ENCODE peak calls at places on chromosomes 2 and 18, in ten cellular contexts. One of them, this sample, is unnamed.
A peak's percentile ranks its signal among the peaks of the same experiment; 100 is the strongest.

GRCh38 chr2:121527009-121527682 is 3.5 kb upstream of the RNU4ATAC start:
- DNase-seq in kidney: no peak
- DNase-seq in CD4-positive, CD25-positive, alpha-beta regulatory T cell: no peak
- DNase-seq in endothelial cell of umbilical vein: no peak
- DNase-seq in IMR-90: peak; percentile 29
- DNase-seq in HCT116: no peak
- DNase-seq in body of pancreas: no peak
- DNase-seq in cardiac muscle cell: peak; percentile 60
- DNase-seq in mammary epithelial cell: peak; percentile 97
- DNase-seq in right cardiac atrium: no peak
- DNase-seq in this sample: no peak

GRCh38 chr2:217247511-217247910 is 387.6 kb upstream of the TNP1 start:
- DNase-seq in kidney: no peak
- DNase-seq in CD4-positive, CD25-positive, alpha-beta regulatory T cell: no peak
- DNase-seq in endothelial cell of umbilical vein: no peak
- DNase-seq in IMR-90: no peak
- DNase-seq in HCT116: no peak
- DNase-seq in body of pancreas: no peak
- DNase-seq in cardiac muscle cell: no peak
- DNase-seq in mammary epithelial cell: no peak
- DNase-seq in right cardiac atrium: no peak
- DNase-seq in this sample: no peak

GRCh38 chr2:45494275-45494977 is 116.6 kb downstream of the SRBD1 start:
- DNase-seq in kidney: no peak
- DNase-seq in CD4-positive, CD25-positive, alpha-beta regulatory T cell: no peak
- DNase-seq in endothelial cell of umbilical vein: peak; percentile 78
- DNase-seq in IMR-90: peak; percentile 79
- DNase-seq in HCT116: peak; percentile 40
- DNase-seq in body of pancreas: no peak
- DNase-seq in cardiac muscle cell: peak; percentile 88
- DNase-seq in mammary epithelial cell: peak; percentile 33
- DNase-seq in right cardiac atrium: no peak
- DNase-seq in this sample: no peak

GRCh38 chr18:1884623-1885022 is 686.7 kb downstream of the METTL4 start:
- DNase-seq in kidney: no peak
- DNase-seq in CD4-positive, CD25-positive, alpha-beta regulatory T cell: no peak
- DNase-seq in endothelial cell of umbilical vein: no peak
- DNase-seq in IMR-90: no peak
- DNase-seq in HCT116: no peak
- DNase-seq in body of pancreas: no peak
- DNase-seq in cardiac muscle cell: no peak
- DNase-seq in mammary epithelial cell: no peak
- DNase-seq in right cardiac atrium: no peak
- DNase-seq in this sample: no peak

GRCh38 chr2:88897718-88898117 is 206.2 kb downstream of the RPIA start:
- DNase-seq in kidney: no peak
- DNase-seq in CD4-positive, CD25-positive, alpha-beta regulatory T cell: no peak
- DNase-seq in endothelial cell of umbilical vein: no peak
- DNase-seq in IMR-90: no peak
- DNase-seq in HCT116: no peak
- DNase-seq in body of pancreas: no peak
- DNase-seq in cardiac muscle cell: no peak
- DNase-seq in mammary epithelial cell: no peak
- DNase-seq in right cardiac atrium: no peak
- DNase-seq in this sample: no peak

GRCh38 chr2:21424375-21424774 is 300.6 kb downstream of the TDRD15 start:
- DNase-seq in kidney: no peak
- DNase-seq in CD4-positive, CD25-positive, alpha-beta regulatory T cell: no peak
- DNase-seq in endothelial cell of umbilical vein: no peak
- DNase-seq in IMR-90: no peak
- DNase-seq in HCT116: no peak
- DNase-seq in body of pancreas: no peak
- DNase-seq in cardiac muscle cell: no peak
- DNase-seq in mammary epithelial cell: no peak
- DNase-seq in right cardiac atrium: peak; percentile 68
- DNase-seq in this sample: no peak

GRCh38 chr2:29576231-29576630 is 345.2 kb downstream of the ALK start:
- DNase-seq in kidney: no peak
- DNase-seq in CD4-positive, CD25-positive, alpha-beta regulatory T cell: no peak
- DNase-seq in endothelial cell of umbilical vein: no peak
- DNase-seq in IMR-90: no peak
- DNase-seq in HCT116: no peak
- DNase-seq in body of pancreas: no peak
- DNase-seq in cardiac muscle cell: no peak
- DNase-seq in mammary epithelial cell: no peak
- DNase-seq in right cardiac atrium: no peak
- DNase-seq in this sample: no peak

GRCh38 chr2:114127372-114127771 is 237.5 kb downstream of the ACTR3 start:
- DNase-seq in kidney: no peak
- DNase-seq in CD4-positive, CD25-positive, alpha-beta regulatory T cell: no peak
- DNase-seq in endothelial cell of umbilical vein: no peak
- DNase-seq in IMR-90: peak; percentile 42
- DNase-seq in HCT116: no peak
- DNase-seq in body of pancreas: no peak
- DNase-seq in cardiac muscle cell: no peak
- DNase-seq in mammary epithelial cell: peak; percentile 10
- DNase-seq in right cardiac atrium: no peak
- DNase-seq in this sample: no peak

GRCh38 chr18:49819768-49820662 is 6.7 kb upstream of the ACAA2 start:
- DNase-seq in kidney: no peak
- DNase-seq in CD4-positive, CD25-positive, alpha-beta regulatory T cell: peak; percentile 9
- DNase-seq in endothelial cell of umbilical vein: no peak
- DNase-seq in IMR-90: no peak
- DNase-seq in HCT116: no peak
- DNase-seq in body of pancreas: no peak
- DNase-seq in cardiac muscle cell: peak; percentile 27
- DNase-seq in mammary epithelial cell: peak; percentile 3
- DNase-seq in right cardiac atrium: no peak
- DNase-seq in this sample: peak; percentile 45

GRCh38 chr18:12333650-12334279 is 25.7 kb downstream of the TUBB6 start:
- DNase-seq in kidney: no peak
- DNase-seq in CD4-positive, CD25-positive, alpha-beta regulatory T cell: no peak
- DNase-seq in endothelial cell of umbilical vein: no peak
- DNase-seq in IMR-90: no peak
- DNase-seq in HCT116: no peak
- DNase-seq in body of pancreas: no peak
- DNase-seq in cardiac muscle cell: no peak
- DNase-seq in mammary epithelial cell: no peak
- DNase-seq in right cardiac atrium: no peak
- DNase-seq in this sample: no peak
- H3K4me1 ChIP-seq in kidney: peaks cover 12% of the 10 kb centered on the region
- H3K4me1 ChIP-seq in CD4-positive, CD25-positive, alpha-beta regulatory T cell: no peaks in the 10 kb centered on the region
- H3K4me1 ChIP-seq in endothelial cell of umbilical vein: peaks cover 6% of the 10 kb centered on the region
- H3K4me1 ChIP-seq in IMR-90: peaks cover 2% of the 10 kb centered on the region
- H3K4me1 ChIP-seq in HCT116: peaks cover 10% of the 10 kb centered on the region
- H3K4me1 ChIP-seq in body of pancreas: no peaks in the 10 kb centered on the region
- H3K4me1 ChIP-seq in cardiac muscle cell: peaks cover 43% of the 10 kb centered on the region
- H3K4me1 ChIP-seq in mammary epithelial cell: peaks cover 14% of the 10 kb centered on the region
- H3K4me1 ChIP-seq in right cardiac atrium: no peaks in the 10 kb centered on the region
- H3K4me1 ChIP-seq in this sample: no peaks in the 10 kb centered on the region

GRCh38 chr18:5518899-5519371 is 24.9 kb downstream of the EPB41L3 start:
- DNase-seq in kidney: no peak
- DNase-seq in CD4-positive, CD25-positive, alpha-beta regulatory T cell: no peak
- DNase-seq in endothelial cell of umbilical vein: peak; percentile 81
- DNase-seq in IMR-90: peak; percentile 71
- DNase-seq in HCT116: no peak
- DNase-seq in body of pancreas: no peak
- DNase-seq in cardiac muscle cell: peak; percentile 88
- DNase-seq in mammary epithelial cell: no peak
- DNase-seq in right cardiac atrium: no peak
- DNase-seq in this sample: no peak
- H3K27ac ChIP-seq in kidney: no peak overlapping the region
- H3K27ac ChIP-seq in CD4-positive, CD25-positive, alpha-beta regulatory T cell: no peak overlapping the region
- H3K27ac ChIP-seq in endothelial cell of umbilical vein: peak overlapping the region; percentile 87
- H3K27ac ChIP-seq in IMR-90: no peak overlapping the region
- H3K27ac ChIP-seq in HCT116: no peak overlapping the region
- H3K27ac ChIP-seq in body of pancreas: no peak overlapping the region
- H3K27ac ChIP-seq in cardiac muscle cell: no peak overlapping the region
- H3K27ac ChIP-seq in mammary epithelial cell: no peak overlapping the region
- H3K27ac ChIP-seq in right cardiac atrium: peak overlapping the region; percentile 36
- H3K27ac ChIP-seq in this sample: no peak overlapping the region

GRCh38 chr2:94993176-94994062 is 32.1 kb upstream of the MAL start:
- DNase-seq in kidney: no peak
- DNase-seq in CD4-positive, CD25-positive, alpha-beta regulatory T cell: no peak
- DNase-seq in endothelial cell of umbilical vein: no peak
- DNase-seq in IMR-90: no peak
- DNase-seq in HCT116: no peak
- DNase-seq in body of pancreas: no peak
- DNase-seq in cardiac muscle cell: no peak
- DNase-seq in mammary epithelial cell: no peak
- DNase-seq in right cardiac atrium: no peak
- DNase-seq in this sample: no peak
- H3K4me1 ChIP-seq in kidney: no peaks in the 10 kb centered on the region
- H3K4me1 ChIP-seq in CD4-positive, CD25-positive, alpha-beta regulatory T cell: no peaks in the 10 kb centered on the region
- H3K4me1 ChIP-seq in endothelial cell of umbilical vein: no peaks in the 10 kb centered on the region
- H3K4me1 ChIP-seq in IMR-90: no peaks in the 10 kb centered on the region
- H3K4me1 ChIP-seq in HCT116: no peaks in the 10 kb centered on the region
- H3K4me1 ChIP-seq in body of pancreas: peaks cover 7% of the 10 kb centered on the region
- H3K4me1 ChIP-seq in cardiac muscle cell: no peaks in the 10 kb centered on the region
- H3K4me1 ChIP-seq in mammary epithelial cell: no peaks in the 10 kb centered on the region
- H3K4me1 ChIP-seq in right cardiac atrium: no peaks in the 10 kb centered on the region
- H3K4me1 ChIP-seq in this sample: no peaks in the 10 kb centered on the region

GRCh38 chr18:22847392-22847791 is 85.7 kb upstream of the RBBP8 start:
- DNase-seq in kidney: no peak
- DNase-seq in CD4-positive, CD25-positive, alpha-beta regulatory T cell: no peak
- DNase-seq in endothelial cell of umbilical vein: no peak
- DNase-seq in IMR-90: peak; percentile 51
- DNase-seq in HCT116: no peak
- DNase-seq in body of pancreas: no peak
- DNase-seq in cardiac muscle cell: peak; percentile 50
- DNase-seq in mammary epithelial cell: no peak
- DNase-seq in right cardiac atrium: no peak
- DNase-seq in this sample: no peak
- H3K27ac ChIP-seq in kidney: peak overlapping the region; percentile 2
- H3K27ac ChIP-seq in CD4-positive, CD25-positive, alpha-beta regulatory T cell: no peak overlapping the region
- H3K27ac ChIP-seq in endothelial cell of umbilical vein: no peak overlapping the region
- H3K27ac ChIP-seq in IMR-90: no peak overlapping the region
- H3K27ac ChIP-seq in HCT116: no peak overlapping the region
- H3K27ac ChIP-seq in body of pancreas: no peak overlapping the region
- H3K27ac ChIP-seq in cardiac muscle cell: no peak overlapping the region
- H3K27ac ChIP-seq in mammary epithelial cell: peak overlapping the region; percentile 85
- H3K27ac ChIP-seq in right cardiac atrium: no peak overlapping the region
- H3K27ac ChIP-seq in this sample: no peak overlapping the region

DNA sequence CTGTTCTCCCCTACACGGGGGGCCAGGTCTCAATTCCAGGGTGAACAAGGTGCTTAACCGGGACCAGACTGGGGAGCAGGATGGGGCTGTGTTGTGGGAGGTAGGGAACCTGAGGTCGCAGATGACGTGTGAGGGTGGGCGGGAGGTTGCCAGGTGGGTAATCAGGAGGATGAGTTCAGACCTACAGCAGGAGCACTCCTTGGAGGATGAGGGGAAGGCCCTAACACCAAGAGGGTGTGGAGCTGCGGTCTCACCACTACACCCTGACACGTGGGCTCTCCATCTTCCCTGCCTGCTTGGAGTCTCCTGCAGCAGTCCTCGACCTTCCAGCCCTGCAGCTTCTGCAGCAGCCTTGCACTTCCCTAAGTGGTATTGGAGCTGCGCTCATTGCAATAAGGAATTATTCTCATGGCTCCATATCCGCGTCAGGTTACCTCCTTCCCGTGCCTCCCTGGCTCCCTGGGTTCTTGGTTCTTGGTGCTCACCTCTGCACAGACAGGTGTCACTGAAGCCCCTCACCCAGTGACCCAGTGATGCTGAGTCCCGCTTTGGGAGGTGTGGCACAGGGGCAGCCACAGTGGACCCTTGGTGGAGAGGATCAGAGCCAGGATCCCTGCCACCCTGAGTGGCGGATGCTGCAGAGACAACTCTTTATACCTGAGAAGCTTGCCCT is 15.5 kb downstream of the SH3BP4 start:
- DNase-seq in kidney: peak; percentile 53
- DNase-seq in CD4-positive, CD25-positive, alpha-beta regulatory T cell: no peak
- DNase-seq in endothelial cell of umbilical vein: no peak
- DNase-seq in IMR-90: no peak
- DNase-seq in HCT116: no peak
- DNase-seq in body of pancreas: peak; percentile 6
- DNase-seq in cardiac muscle cell: no peak
- DNase-seq in mammary epithelial cell: no peak
- DNase-seq in right cardiac atrium: no peak
- DNase-seq in this sample: no peak
- H3K4me1 ChIP-seq in kidney: peaks cover 4% of the 10 kb centered on the region
- H3K4me1 ChIP-seq in CD4-positive, CD25-positive, alpha-beta regulatory T cell: no peaks in the 10 kb centered on the region
- H3K4me1 ChIP-seq in endothelial cell of umbilical vein: peaks cover 37% of the 10 kb centered on the region
- H3K4me1 ChIP-seq in IMR-90: peaks cover 42% of the 10 kb centered on the region
- H3K4me1 ChIP-seq in HCT116: peaks cover 91% of the 10 kb centered on the region
- H3K4me1 ChIP-seq in body of pancreas: peaks cover 71% of the 10 kb centered on the region
- H3K4me1 ChIP-seq in cardiac muscle cell: peaks cover 29% of the 10 kb centered on the region
- H3K4me1 ChIP-seq in mammary epithelial cell: peaks cover 44% of the 10 kb centered on the region
- H3K4me1 ChIP-seq in right cardiac atrium: peaks cover 15% of the 10 kb centered on the region
- H3K4me1 ChIP-seq in this sample: no peaks in the 10 kb centered on the region

DNA sequence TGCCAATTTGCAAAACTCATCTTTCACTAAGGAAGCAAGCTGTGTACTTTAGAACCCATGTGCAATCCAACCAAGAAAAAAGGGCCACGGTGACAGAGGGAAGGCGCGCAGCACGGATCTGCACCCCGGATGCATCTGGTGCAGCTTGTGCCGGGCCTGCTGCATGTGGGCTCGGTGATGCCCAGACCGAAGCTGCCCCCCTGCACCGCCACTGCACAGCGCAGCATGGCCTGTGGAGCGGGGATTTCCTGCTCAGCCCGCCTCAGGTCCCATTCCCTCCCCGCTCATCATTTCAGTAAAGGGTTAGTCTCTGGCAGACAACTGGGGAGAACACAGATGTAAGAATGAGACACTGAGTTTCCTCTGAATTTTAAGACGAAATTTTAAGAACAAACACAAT is 43.0 kb downstream of the MC2R start:
- DNase-seq in kidney: no peak
- DNase-seq in CD4-positive, CD25-positive, alpha-beta regulatory T cell: no peak
- DNase-seq in endothelial cell of umbilical vein: no peak
- DNase-seq in IMR-90: no peak
- DNase-seq in HCT116: no peak
- DNase-seq in body of pancreas: no peak
- DNase-seq in cardiac muscle cell: no peak
- DNase-seq in mammary epithelial cell: no peak
- DNase-seq in right cardiac atrium: no peak
- DNase-seq in this sample: no peak
- H3K27ac ChIP-seq in kidney: no peak overlapping the region
- H3K27ac ChIP-seq in CD4-positive, CD25-positive, alpha-beta regulatory T cell: no peak overlapping the region
- H3K27ac ChIP-seq in endothelial cell of umbilical vein: no peak overlapping the region
- H3K27ac ChIP-seq in IMR-90: no peak overlapping the region
- H3K27ac ChIP-seq in HCT116: no peak overlapping the region
- H3K27ac ChIP-seq in body of pancreas: no peak overlapping the region
- H3K27ac ChIP-seq in cardiac muscle cell: no peak overlapping the region
- H3K27ac ChIP-seq in mammary epithelial cell: no peak overlapping the region
- H3K27ac ChIP-seq in right cardiac atrium: no peak overlapping the region
- H3K27ac ChIP-seq in this sample: no peak overlapping the region